ENCODE peak calls at places on chromosomes 6 and 20, in five cellular contexts. One of them, this sample, is unnamed. For H3K4me1 and H3K9me3, the result is how much of the 10 kb centered on the place peaks cover.

GRCh38 chr6:6556738-6557503 is 31.6 kb upstream of the LY86 start:
- DNase-seq in adrenal gland: peak
- DNase-seq in psoas muscle: no peak
- DNase-seq in GM23248: peak
- DNase-seq in left lung: peak
- DNase-seq in this sample: no peak

GRCh38 chr6:39897699-39898098 is 36.6 kb downstream of the MOCS1 start:
- DNase-seq in adrenal gland: no peak
- DNase-seq in psoas muscle: no peak
- DNase-seq in GM23248: no peak
- DNase-seq in left lung: no peak
- DNase-seq in this sample: no peak

GRCh38 chr6:16397623-16398022 is 159.2 kb downstream of the GMPR start:
- DNase-seq in adrenal gland: no peak
- DNase-seq in psoas muscle: no peak
- DNase-seq in GM23248: peak
- DNase-seq in left lung: no peak
- DNase-seq in this sample: no peak

GRCh38 chr6:168342626-168343025 is 23.0 kb upstream of the DACT2 start:
- DNase-seq in adrenal gland: no peak
- DNase-seq in psoas muscle: no peak
- DNase-seq in GM23248: no peak
- DNase-seq in left lung: no peak
- DNase-seq in this sample: no peak

GRCh38 chr6:3919849-3920248 is 70.7 kb downstream of the FAM50B start:
- DNase-seq in adrenal gland: no peak
- DNase-seq in psoas muscle: no peak
- DNase-seq in GM23248: no peak
- DNase-seq in left lung: no peak
- DNase-seq in this sample: no peak

GRCh38 chr20:2244993-2245392 is 50.8 kb upstream of the TGM3 start:
- DNase-seq in adrenal gland: no peak
- DNase-seq in psoas muscle: no peak
- DNase-seq in GM23248: no peak
- DNase-seq in left lung: no peak
- DNase-seq in this sample: no peak

GRCh38 chr6:143505111-143505510 is 6.4 kb downstream of the FUCA2 start:
- DNase-seq in adrenal gland: no peak
- DNase-seq in psoas muscle: no peak
- DNase-seq in GM23248: no peak
- DNase-seq in left lung: no peak
- DNase-seq in this sample: no peak

GRCh38 chr6:116648161-116648560 is 20.4 kb downstream of the ZUP1 start:
- DNase-seq in adrenal gland: no peak
- DNase-seq in psoas muscle: no peak
- DNase-seq in GM23248: no peak
- DNase-seq in left lung: no peak
- DNase-seq in this sample: no peak

GRCh38 chr20:3358676-3359340 is 48.7 kb downstream of the DNAAF9 start:
- DNase-seq in adrenal gland: no peak
- DNase-seq in psoas muscle: no peak
- DNase-seq in GM23248: no peak
- DNase-seq in left lung: no peak
- DNase-seq in this sample: no peak

GRCh38 chr20:4916991-4917881 is 84.1 kb downstream of the SLC23A2 start:
- DNase-seq in adrenal gland: peak
- DNase-seq in psoas muscle: no peak
- DNase-seq in GM23248: peak
- DNase-seq in left lung: no peak
- DNase-seq in this sample: peak

GRCh38 chr20:61399433-61399832 is 147.4 kb downstream of the CDH4 start:
- DNase-seq in adrenal gland: no peak
- DNase-seq in psoas muscle: no peak
- DNase-seq in GM23248: no peak
- DNase-seq in left lung: no peak
- DNase-seq in this sample: no peak

GRCh38 chr6:129543981-129544380 is 166.0 kb downstream of the ARHGAP18 start:
- DNase-seq in adrenal gland: no peak
- DNase-seq in psoas muscle: no peak
- DNase-seq in GM23248: peak
- DNase-seq in left lung: no peak
- DNase-seq in this sample: no peak

GRCh38 chr6:167303660-167304625 is 12.8 kb downstream of the UNC93A start:
- DNase-seq in adrenal gland: no peak
- DNase-seq in psoas muscle: no peak
- DNase-seq in GM23248: no peak
- DNase-seq in left lung: no peak
- DNase-seq in this sample: no peak

GRCh38 chr6:36545767-36546663 is 1.3 kb downstream of the STK38 start:
- DNase-seq in adrenal gland: peak
- DNase-seq in psoas muscle: no peak
- DNase-seq in GM23248: peak
- DNase-seq in left lung: no peak
- DNase-seq in this sample: no peak

GRCh38 chr6:41442800-41443501 is 103.2 kb upstream of the FOXP4 start:
- DNase-seq in adrenal gland: peak
- DNase-seq in psoas muscle: peak
- DNase-seq in GM23248: peak
- DNase-seq in left lung: peak
- DNase-seq in this sample: peak

GRCh38 chr6:11227698-11228097 is 4.8 kb downstream of the NEDD9 start:
- DNase-seq in adrenal gland: no peak
- DNase-seq in psoas muscle: no peak
- DNase-seq in GM23248: no peak
- DNase-seq in left lung: no peak
- DNase-seq in this sample: no peak

GRCh38 chr6:11231564-11232176 is 798 bp downstream of the NEDD9 start:
- DNase-seq in adrenal gland: no peak
- DNase-seq in psoas muscle: no peak
- DNase-seq in GM23248: peak
- DNase-seq in left lung: no peak
- DNase-seq in this sample: no peak

GRCh38 chr6:11231108-11231463 is 1.4 kb downstream of the NEDD9 start:
- DNase-seq in adrenal gland: no peak
- DNase-seq in psoas muscle: no peak
- DNase-seq in GM23248: no peak
- DNase-seq in left lung: no peak
- DNase-seq in this sample: no peak

GRCh38 chr6:11230158-11231107 is 2.0 kb downstream of the NEDD9 start:
- DNase-seq in adrenal gland: no peak
- DNase-seq in psoas muscle: no peak
- DNase-seq in GM23248: peak
- DNase-seq in left lung: no peak
- DNase-seq in this sample: no peak

GRCh38 chr6:11229267-11230043 is 3.0 kb downstream of the NEDD9 start:
- DNase-seq in adrenal gland: no peak
- DNase-seq in psoas muscle: no peak
- DNase-seq in GM23248: peak
- DNase-seq in left lung: no peak
- DNase-seq in this sample: no peak
- H3K4me1 ChIP-seq in adrenal gland: under half
- H3K4me1 ChIP-seq in psoas muscle: under half
- H3K4me1 ChIP-seq in GM23248: under half
- H3K4me1 ChIP-seq in left lung: under half
- H3K4me1 ChIP-seq in this sample: half or more

DNA sequence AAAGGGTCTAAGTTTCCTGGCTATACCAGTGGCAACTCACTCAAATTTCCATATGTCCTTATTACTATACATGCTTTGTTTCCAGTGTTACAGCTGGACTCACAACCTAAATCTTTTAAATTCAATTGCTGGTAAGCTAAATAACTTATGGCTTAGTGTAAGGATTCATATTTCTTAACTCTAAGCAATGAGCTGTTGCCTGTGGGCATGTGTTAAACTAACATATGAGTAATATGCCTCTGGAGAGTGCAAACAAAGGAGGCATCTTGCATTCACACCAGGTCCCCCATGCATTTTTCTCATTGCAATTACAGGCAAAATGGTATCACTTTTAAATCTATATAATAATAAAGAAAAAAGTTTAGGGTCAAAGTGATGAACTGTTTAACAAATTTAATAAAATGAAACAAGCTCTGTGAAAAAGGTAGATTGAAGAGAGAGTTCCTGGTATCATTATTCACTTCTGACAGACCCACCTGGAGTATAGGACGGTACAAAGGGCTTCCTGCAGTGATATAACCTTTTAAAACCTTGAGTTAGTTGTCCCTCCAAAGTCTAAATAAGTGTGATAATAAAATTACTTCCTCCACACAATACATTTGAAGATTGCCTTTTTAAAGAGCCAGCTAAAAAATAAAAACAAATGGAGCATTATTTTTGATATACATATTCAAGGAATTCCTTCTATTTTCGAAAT is 57.6 kb upstream of the HMGCLL1 start:
- DNase-seq in adrenal gland: no peak
- DNase-seq in psoas muscle: no peak
- DNase-seq in GM23248: peak
- DNase-seq in left lung: no peak
- DNase-seq in this sample: no peak
- H3K27ac ChIP-seq in adrenal gland: no peak
- H3K27ac ChIP-seq in psoas muscle: no peak
- H3K27ac ChIP-seq in GM23248: no peak
- H3K27ac ChIP-seq in left lung: no peak
- H3K27ac ChIP-seq in this sample: no peak

GRCh38 chr6:140160494-140160893 is 786.0 kb upstream of the CITED2 start:
- DNase-seq in adrenal gland: no peak
- DNase-seq in psoas muscle: no peak
- DNase-seq in GM23248: no peak
- DNase-seq in left lung: no peak
- DNase-seq in this sample: no peak
- H3K9me3 ChIP-seq in adrenal gland: under half
- H3K9me3 ChIP-seq in psoas muscle: under half
- H3K9me3 ChIP-seq in GM23248: under half
- H3K9me3 ChIP-seq in left lung: under half
- H3K9me3 ChIP-seq in this sample: under half

GRCh38 chr6:133632906-133633305 is 256.0 kb upstream of the TCF21 start:
- DNase-seq in adrenal gland: no peak
- DNase-seq in psoas muscle: no peak
- DNase-seq in GM23248: no peak
- DNase-seq in left lung: no peak
- DNase-seq in this sample: no peak

GRCh38 chr6:133634474-133634873 is 254.4 kb upstream of the TCF21 start:
- DNase-seq in adrenal gland: no peak
- DNase-seq in psoas muscle: no peak
- DNase-seq in GM23248: no peak
- DNase-seq in left lung: no peak
- DNase-seq in this sample: no peak

GRCh38 chr6:133637874-133638273 is 251.0 kb upstream of the TCF21 start:
- DNase-seq in adrenal gland: no peak
- DNase-seq in psoas muscle: no peak
- DNase-seq in GM23248: no peak
- DNase-seq in left lung: no peak
- DNase-seq in this sample: no peak

GRCh38 chr6:133637436-133637835 is 251.5 kb upstream of the TCF21 start:
- DNase-seq in adrenal gland: no peak
- DNase-seq in psoas muscle: no peak
- DNase-seq in GM23248: no peak
- DNase-seq in left lung: no peak
- DNase-seq in this sample: no peak

DNA sequence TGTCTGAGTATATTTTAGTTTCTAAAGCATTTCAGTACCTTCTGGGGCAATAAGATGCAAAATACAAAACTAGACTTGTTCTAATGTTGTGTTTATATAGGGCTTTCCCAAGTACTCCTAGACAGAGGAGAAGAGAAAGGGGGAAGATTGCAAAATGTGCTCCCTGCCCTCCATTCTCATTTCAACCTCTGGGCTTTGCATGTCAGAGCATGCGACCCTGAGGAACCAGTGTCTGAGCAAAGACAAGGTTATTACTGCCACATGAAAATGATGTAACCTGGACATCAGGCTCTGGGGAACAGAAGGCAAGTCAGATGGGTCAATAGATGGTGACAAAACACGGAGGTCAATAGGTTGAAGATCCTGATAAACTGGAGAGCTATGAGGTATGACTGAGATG is 253.5 kb upstream of the TCF21 start:
- DNase-seq in adrenal gland: no peak
- DNase-seq in psoas muscle: no peak
- DNase-seq in GM23248: no peak
- DNase-seq in left lung: no peak
- DNase-seq in this sample: no peak
- H3K4me1 ChIP-seq in adrenal gland: under half
- H3K4me1 ChIP-seq in psoas muscle: under half
- H3K4me1 ChIP-seq in GM23248: under half
- H3K4me1 ChIP-seq in left lung: under half
- H3K4me1 ChIP-seq in this sample: under half

GRCh38 chr20:50313223-50313820 is 122.7 kb downstream of the CEBPB start:
- DNase-seq in adrenal gland: no peak
- DNase-seq in psoas muscle: no peak
- DNase-seq in GM23248: peak
- DNase-seq in left lung: no peak
- DNase-seq in this sample: no peak
- H3K27ac ChIP-seq in adrenal gland: peak
- H3K27ac ChIP-seq in psoas muscle: no peak
- H3K27ac ChIP-seq in GM23248: peak
- H3K27ac ChIP-seq in left lung: peak
- H3K27ac ChIP-seq in this sample: peak

GRCh38 chr20:25511183-25511582 is 74.1 kb downstream of the NINL start:
- DNase-seq in adrenal gland: no peak
- DNase-seq in psoas muscle: no peak
- DNase-seq in GM23248: no peak
- DNase-seq in left lung: no peak
- DNase-seq in this sample: no peak
- H3K9me3 ChIP-seq in adrenal gland: under half
- H3K9me3 ChIP-seq in psoas muscle: under half
- H3K9me3 ChIP-seq in GM23248: under half
- H3K9me3 ChIP-seq in left lung: under half
- H3K9me3 ChIP-seq in this sample: under half

DNA sequence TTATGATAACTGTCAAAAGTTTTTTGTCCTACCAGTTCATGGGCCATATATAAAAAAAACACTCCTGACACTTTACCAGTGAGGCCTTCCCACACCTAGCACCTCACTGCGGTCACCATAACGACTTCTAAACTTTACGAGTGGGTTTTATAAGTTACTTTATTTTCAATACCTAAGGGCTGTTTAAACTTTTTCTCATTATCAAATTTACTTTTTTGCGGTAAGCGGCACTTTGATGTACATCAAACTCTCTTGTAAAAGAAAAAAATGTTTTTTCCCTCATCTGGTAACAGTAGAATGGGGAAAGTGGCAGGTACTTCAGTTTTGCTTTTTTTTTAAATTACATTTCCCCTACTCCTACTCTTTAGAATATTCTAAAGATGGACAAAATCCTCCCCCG is 36.2 kb downstream of the FYN start:
- DNase-seq in adrenal gland: no peak
- DNase-seq in psoas muscle: no peak
- DNase-seq in GM23248: no peak
- DNase-seq in left lung: no peak
- DNase-seq in this sample: no peak
- H3K4me1 ChIP-seq in adrenal gland: under half
- H3K4me1 ChIP-seq in psoas muscle: under half
- H3K4me1 ChIP-seq in GM23248: under half
- H3K4me1 ChIP-seq in left lung: under half
- H3K4me1 ChIP-seq in this sample: half or more

This sample was measured in lower lobe of right lung.